ENCODE peak calls at places on chromosomes 5 and 9, in seven cellular contexts. A is adrenal gland, Q is GM12865, V is body of pancreas, W is fibroblast of mammary gland, B is neural progenitor cell, X is astrocyte. G is an unnamed sample.

GRCh38 chr5:139667001-139667729 is 19.0 kb downstream of the CXXC5 start:
- DNase-seq in A (no peak), Q (peak; percentile 64), V (no peak), W (peak; percentile 41), B (no peak), X (no peak), G (no peak)

GRCh38 chr9:77997611-77998349 is 33.8 kb downstream of the GNAQ start:
- DNase-seq in A (peak; percentile 54), Q (no peak), V (no peak), W (no peak), B (no peak), X (no peak), G (no peak)

GRCh38 chr9:126965077-126965476 is 50.5 kb downstream of the RALGPS1 start:
- DNase-seq in A (no peak), Q (no peak), V (no peak), W (peak; percentile 20), B (no peak), X (no peak), G (no peak)

GRCh38 chr9:130500340-130500771 is 55.6 kb downstream of the ASS1 start:
- DNase-seq in A (no peak), Q (no peak), V (no peak), W (no peak), B (no peak), X (no peak), G (no peak)

GRCh38 chr9:87492642-87493041 is 5.0 kb upstream of the DAPK1 start:
- DNase-seq in A (no peak), Q (no peak), V (no peak), W (no peak), B (no peak), X (no peak), G (no peak)

GRCh38 chr9:14170973-14171596 is 142.9 kb downstream of the NFIB start:
- DNase-seq in A (no peak), Q (peak; percentile 8), V (no peak), W (peak; percentile 73), B (no peak), X (peak; percentile 69), G (no peak)

GRCh38 chr5:120465281-120465961 is 1.3 kb downstream of the PRR16 start:
- DNase-seq in A (peak; percentile 16), Q (no peak), V (peak; percentile 18), W (peak; percentile 74), B (peak; percentile 73), X (peak; percentile 42), G (peak; percentile 72)

GRCh38 chr5:154214236-154215106 is 23.9 kb downstream of the GALNT10 start:
- DNase-seq in A (no peak), Q (peak; percentile 55), V (no peak), W (peak; percentile 78), B (no peak), X (peak; percentile 86), G (peak; percentile 50)

GRCh38 chr5:96200611-96201010 is 232.4 kb downstream of the PCSK1 start:
- DNase-seq in A (no peak), Q (no peak), V (no peak), W (no peak), B (no peak), X (no peak), G (no peak)

GRCh38 chr9:95724253-95724991 is 151.1 kb upstream of the ERCC6L2 start:
- DNase-seq in A (no peak), Q (peak; percentile 91), V (no peak), W (no peak), B (no peak), X (no peak), G (no peak)

GRCh38 chr5:5350101-5350500 is 72.4 kb upstream of the ICE1 start:
- DNase-seq in A (no peak), Q (no peak), V (no peak), W (peak; percentile 56), B (no peak), X (peak; percentile 66), G (no peak)

GRCh38 chr5:89471115-89471514 is 588.1 kb upstream of the MEF2C start:
- DNase-seq in A (no peak), Q (no peak), V (no peak), W (no peak), B (no peak), X (no peak), G (no peak)

GRCh38 chr5:180208435-180209081 is 453 bp downstream of the RASGEF1C start:
- DNase-seq in A (no peak), Q (no peak), V (peak; percentile 27), W (no peak), B (peak; percentile 76), X (no peak), G (no peak)

GRCh38 chr9:123659358-123659757 is 270.6 kb downstream of the DENND1A start:
- DNase-seq in A (no peak), Q (no peak), V (no peak), W (no peak), B (no peak), X (no peak), G (no peak)

GRCh38 chr9:14978022-14979000 is 68.1 kb upstream of the FREM1 start:
- DNase-seq in A (no peak), Q (no peak), V (no peak), W (no peak), B (no peak), X (no peak), G (no peak)

GRCh38 chr9:134299883-134300282 is 26.4 kb upstream of the RXRA start:
- DNase-seq in A (no peak), Q (no peak), V (no peak), W (no peak), B (no peak), X (no peak), G (no peak)

GRCh38 chr9:976258-976804 is at the start of gene DMRT3:
- DNase-seq in A (no peak), Q (no peak), V (no peak), W (no peak), B (peak; percentile 85), X (no peak), G (no peak)

GRCh38 chr9:77854916-77855314 is 176.7 kb downstream of the GNAQ start:
- DNase-seq in A (no peak), Q (no peak), V (no peak), W (no peak), B (no peak), X (no peak), G (no peak)

GRCh38 chr9:71647094-71647591 is 121.2 kb downstream of the CEMIP2 start:
- DNase-seq in A (peak; percentile 64), Q (peak; percentile 27), V (peak; percentile 21), W (peak; percentile 81), B (no peak), X (peak; percentile 87), G (peak; percentile 66)

GRCh38 chr5:32443145-32443540 is 1.4 kb downstream of the ZFR start:
- DNase-seq in A (no peak), Q (peak; percentile 61), V (no peak), W (peak; percentile 60), B (no peak), X (peak; percentile 16), G (peak; percentile 43)

GRCh38 chr5:58185397-58186195 is 274.3 kb downstream of the PLK2 start:
- DNase-seq in A (no peak), Q (no peak), V (no peak), W (peak; percentile 1), B (no peak), X (peak; percentile 35), G (peak; percentile 43)

GRCh38 chr5:111461261-111461671 is 51.1 kb downstream of the STARD4 start:
- DNase-seq in A (peak; percentile 18), Q (no peak), V (no peak), W (peak; percentile 11), B (peak; percentile 74), X (no peak), G (no peak)

GRCh38 chr9:135536166-135536565 is 9.8 kb upstream of the OBP2A start:
- DNase-seq in A (peak; percentile 39), Q (no peak), V (no peak), W (no peak), B (no peak), X (peak; percentile 61), G (peak; percentile 88)

DNA sequence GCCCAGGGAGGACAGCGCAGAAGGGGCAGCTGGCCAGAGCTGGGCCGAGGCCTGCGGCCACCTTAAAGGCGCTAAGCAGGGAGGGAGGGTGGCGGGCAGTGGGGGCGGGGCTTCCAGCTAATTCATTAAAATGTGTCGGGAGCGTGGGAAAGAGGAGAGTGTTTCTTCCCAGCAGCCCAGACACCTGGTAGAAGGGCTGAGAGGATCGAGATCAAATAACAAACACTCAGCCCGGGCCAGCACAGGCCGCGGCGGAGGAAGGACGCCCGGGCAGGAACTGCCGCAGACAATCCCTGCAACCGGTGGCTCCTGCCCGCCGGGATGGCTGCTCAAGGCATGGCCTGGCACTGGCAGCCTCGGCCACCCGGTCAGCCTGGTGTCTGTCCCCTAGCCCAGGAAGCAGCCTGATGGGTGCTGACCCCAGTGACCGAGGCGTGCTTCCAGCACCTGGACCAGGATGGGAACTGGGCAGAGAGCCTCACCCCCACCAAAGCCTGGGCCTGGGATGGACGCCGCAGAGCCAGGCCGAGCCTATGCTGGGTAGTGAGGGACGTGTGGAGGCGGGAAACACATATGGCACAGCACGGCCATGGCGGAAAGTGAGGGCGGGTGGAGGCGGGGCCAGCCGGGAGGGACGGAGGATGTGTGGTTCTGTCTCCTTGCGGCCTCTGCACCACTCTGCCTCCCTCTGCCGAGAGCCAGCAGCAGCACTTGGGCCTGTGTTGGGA is 3.2 kb upstream of the NRARP start:
- DNase-seq in A (peak; percentile 42), Q (peak; percentile 49), V (peak; percentile 90), W (peak; percentile 52), B (peak; percentile 90), X (peak; percentile 44), G (no peak)
- TF ChIP-seq CTCF in A (no peak), Q (no peak), V (peak; percentile 9), W (no peak), B (no peak), X (no peak), G (no peak)

GRCh38 chr5:158957196-158957595 is 142.5 kb downstream of the EBF1 start:
- DNase-seq in A (no peak), Q (peak; percentile 42), V (no peak), W (no peak), B (no peak), X (no peak), G (no peak)
- H3K4me3 ChIP-seq in A (no peak overlapping the region), Q (peak overlapping the region; percentile 27), V (no peak overlapping the region), W (no peak overlapping the region), B (no peak overlapping the region), X (no peak overlapping the region), G (no peak overlapping the region)

DNA sequence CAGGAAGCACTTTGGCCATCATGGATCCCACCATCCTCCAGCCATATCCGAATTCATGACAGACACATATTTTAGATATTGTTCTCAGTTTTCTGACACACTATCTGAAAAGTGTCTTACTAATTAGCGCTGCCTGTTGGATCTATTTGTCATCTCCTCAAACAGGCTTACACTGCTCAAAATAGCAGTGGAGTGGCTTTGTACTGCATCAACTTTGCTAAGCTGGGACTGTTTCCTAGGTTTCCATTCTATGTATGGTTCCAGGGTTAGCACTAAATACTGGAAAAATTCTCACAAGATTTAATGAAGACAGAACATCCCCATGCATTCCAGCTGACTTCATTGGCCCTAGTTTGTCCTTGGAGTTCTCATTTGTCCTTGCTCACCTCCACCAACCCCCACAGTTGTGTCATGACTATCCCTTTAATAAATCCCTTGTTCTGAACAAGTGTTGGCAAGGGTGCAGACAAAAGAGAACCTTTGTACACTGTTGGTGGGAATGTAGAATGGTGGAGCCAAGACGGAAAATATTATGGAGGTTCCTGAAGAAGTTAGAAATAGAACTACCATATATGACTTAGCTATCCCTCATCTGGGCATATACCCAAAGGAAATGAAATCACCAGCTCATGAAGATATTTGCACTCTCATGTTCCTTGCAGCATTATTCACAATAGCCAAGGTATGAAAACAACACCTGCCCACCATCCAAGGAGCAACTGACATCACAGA is 136.5 kb upstream of the RAI14 start:
- DNase-seq in A (no peak), Q (no peak), V (no peak), W (peak; percentile 70), B (no peak), X (peak; percentile 78), G (peak; percentile 60)
- TF ChIP-seq CTCF in A (no peak), Q (no peak), V (no peak), W (no peak), B (no peak), X (no peak), G (no peak)

GRCh38 chr5:157106668-157107461 is 2.0 kb downstream of the HAVCR2 start:
- DNase-seq in A (peak; percentile 66), Q (peak; percentile 68), V (no peak), W (peak; percentile 32), B (no peak), X (peak; percentile 5), G (no peak)
- H3K4me3 ChIP-seq in A (no peak overlapping the region), Q (peak overlapping the region; percentile 54), V (no peak overlapping the region), W (no peak overlapping the region), B (no peak overlapping the region), X (no peak overlapping the region), G (no peak overlapping the region)